ENCODE peak calls at places on chromosomes 13 and 19, in nine cellular contexts. O is cardiac fibroblast, Y is body of pancreas, N is AG09309, E is HFF-Myc, G is coronary artery, D is lower lobe of right lung, I is epithelial cell of proximal tubule, L is tibial artery. K is an unnamed sample.

GRCh38 chr13:57877596-57877995 is 246.1 kb downstream of the PCDH17 start:
- DNase-seq in O (no peak), Y (no peak), N (no peak), E (no peak), G (no peak), D (no peak), I (no peak), L (no peak), K (no peak)

GRCh38 chr13:99661791-99662190 is 160.5 kb downstream of the TM9SF2 start:
- DNase-seq in O (no peak), Y (no peak), N (no peak), E (no peak), G (no peak), D (no peak), I (no peak), L (no peak), K (no peak)

GRCh38 chr13:88586263-88586662 is 915.1 kb downstream of the SLITRK5 start:
- DNase-seq in O (no peak), Y (no peak), N (no peak), E (no peak), G (no peak), D (no peak), I (no peak), L (no peak), K (peak; percentile 8)

GRCh38 chr13:19382111-19382510 is 179.2 kb downstream of the TPTE2 start:
- DNase-seq in O (no peak), Y (no peak), N (no peak), E (no peak), G (no peak), D (no peak), I (no peak), L (no peak), K (no peak)

GRCh38 chr13:112053167-112053743 is 13.7 kb upstream of the SOX1 start:
- DNase-seq in O (no peak), Y (no peak), N (no peak), E (no peak), G (no peak), D (no peak), I (no peak), L (no peak), K (no peak)

GRCh38 chr19:50932690-50933083 is 20.2 kb downstream of the KLK5 start:
- DNase-seq in O (no peak), Y (no peak), N (no peak), E (no peak), G (no peak), D (no peak), I (no peak), L (no peak), K (no peak)

GRCh38 chr19:56690668-56691067 is 19.1 kb upstream of the ZNF835 start:
- DNase-seq in O (no peak), Y (no peak), N (no peak), E (no peak), G (no peak), D (no peak), I (no peak), L (no peak), K (no peak)

GRCh38 chr13:25699600-25699999 is 327.8 kb downstream of the ATP8A2 start:
- DNase-seq in O (no peak), Y (no peak), N (no peak), E (no peak), G (no peak), D (no peak), I (no peak), L (no peak), K (peak; percentile 35)

GRCh38 chr13:108006619-108007018 is 208.7 kb downstream of the LIG4 start:
- DNase-seq in O (no peak), Y (no peak), N (no peak), E (no peak), G (no peak), D (no peak), I (no peak), L (no peak), K (no peak)

GRCh38 chr19:869245-870177 is 10.0 kb downstream of the CFD start:
- DNase-seq in O (peak; percentile 96), Y (peak; percentile 54), N (peak; percentile 79), E (peak; percentile 90), G (peak; percentile 89), D (no peak), I (no peak), L (peak; percentile 85), K (peak; percentile 91)

DNA sequence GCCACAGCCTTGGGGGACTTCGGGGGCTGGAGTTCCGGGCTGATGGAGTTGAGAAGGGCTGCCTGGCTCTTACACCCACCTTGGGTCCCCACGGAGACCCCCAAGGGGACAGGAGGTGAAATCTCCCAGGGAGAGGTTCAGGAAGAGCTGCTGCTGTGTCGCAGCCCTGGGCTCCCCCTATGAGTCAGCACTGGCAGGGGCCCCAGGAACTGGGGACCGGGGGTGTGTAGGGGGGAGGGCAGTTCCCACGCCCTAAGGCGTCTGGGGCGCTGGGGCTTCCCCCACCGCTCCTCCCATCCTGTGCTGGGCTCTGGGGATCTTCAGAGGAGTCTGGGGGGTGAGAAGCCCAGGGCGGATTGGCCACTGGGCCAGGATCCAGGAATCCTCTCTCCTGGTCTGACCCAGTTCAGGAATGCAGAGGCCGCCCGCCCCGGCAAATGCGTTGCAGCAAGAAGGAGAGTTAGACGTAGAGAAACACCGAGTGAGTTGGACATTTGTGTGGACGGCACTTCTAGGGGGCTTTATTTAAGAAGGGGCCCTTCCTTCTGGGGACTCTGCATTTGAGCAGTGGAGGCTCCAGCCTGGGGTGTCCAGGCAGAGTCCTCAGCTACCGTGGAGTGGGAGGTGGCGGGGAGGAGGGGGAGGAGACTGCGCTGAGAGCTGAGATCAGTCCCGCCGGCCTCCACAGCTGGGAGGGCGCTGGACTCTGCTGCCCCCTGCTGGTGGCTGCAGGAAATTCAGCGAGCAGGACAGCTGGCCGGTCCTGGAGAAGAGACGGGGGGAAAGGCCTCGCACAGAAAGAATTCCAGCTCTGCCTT is 15.0 kb upstream of the NANOS3 start:
- DNase-seq in O (peak; percentile 96), Y (peak; percentile 94), N (no peak), E (no peak), G (peak; percentile 95), D (peak; percentile 95), I (peak; percentile 43), L (peak; percentile 92), K (no peak)
- H3K4me3 ChIP-seq in O (peak overlapping the region; percentile 29), Y (no peak overlapping the region), N (peak overlapping the region; percentile 46), E (peak overlapping the region; percentile 43), G (peak overlapping the region; percentile 66), D (peak overlapping the region; percentile 56), I (peak overlapping the region; percentile 58), L (peak overlapping the region; percentile 47), K (peak overlapping the region; percentile 23)

GRCh38 chr19:39388657-39389056 is 2.2 kb downstream of the PAF1 start:
- DNase-seq in O (no peak), Y (no peak), N (no peak), E (no peak), G (no peak), D (no peak), I (no peak), L (no peak), K (no peak)

GRCh38 chr19:39389621-39390414 is 1.1 kb downstream of the PAF1 start:
- DNase-seq in O (no peak), Y (no peak), N (no peak), E (no peak), G (no peak), D (peak; percentile 22), I (no peak), L (no peak), K (no peak)

GRCh38 chr19:39390460-39390758 is 497 bp downstream of the PAF1 start:
- DNase-seq in O (no peak), Y (peak; percentile 75), N (no peak), E (no peak), G (no peak), D (no peak), I (no peak), L (peak; percentile 63), K (no peak)

GRCh38 chr19:39386557-39386956 is 4.3 kb downstream of the PAF1 start:
- DNase-seq in O (no peak), Y (no peak), N (no peak), E (no peak), G (no peak), D (no peak), I (no peak), L (no peak), K (no peak)

GRCh38 chr19:39390759-39391592 is at the start of the genes MED29 and PAF1:
- DNase-seq in O (peak; percentile 100), Y (peak; percentile 99), N (peak; percentile 99), E (peak; percentile 100), G (peak; percentile 99), D (peak; percentile 97), I (peak; percentile 97), L (peak; percentile 98), K (peak; percentile 99)
- TF ChIP-seq CTCF in O (no peak), Y (no peak), N (no peak), E (no peak), G (no peak), D (no peak), I (no peak), L (no peak), K (peak; percentile 5)

GRCh38 chr19:17794731-17795494 is at the start of gene B3GNT3:
- DNase-seq in O (peak; percentile 31), Y (peak; percentile 88), N (no peak), E (no peak), G (no peak), D (peak; percentile 79), I (no peak), L (no peak), K (no peak)
- H3K4me3 ChIP-seq in O (peak within 1 kb of the TSS; percentile 8), Y (no peak within 1 kb of the TSS), N (no peak within 1 kb of the TSS), E (no peak within 1 kb of the TSS), G (peak within 1 kb of the TSS; percentile 51), D (peak within 1 kb of the TSS; percentile 32), I (peak within 1 kb of the TSS; percentile 58), L (peak within 1 kb of the TSS; percentile 3), K (no peak within 1 kb of the TSS)

DNA sequence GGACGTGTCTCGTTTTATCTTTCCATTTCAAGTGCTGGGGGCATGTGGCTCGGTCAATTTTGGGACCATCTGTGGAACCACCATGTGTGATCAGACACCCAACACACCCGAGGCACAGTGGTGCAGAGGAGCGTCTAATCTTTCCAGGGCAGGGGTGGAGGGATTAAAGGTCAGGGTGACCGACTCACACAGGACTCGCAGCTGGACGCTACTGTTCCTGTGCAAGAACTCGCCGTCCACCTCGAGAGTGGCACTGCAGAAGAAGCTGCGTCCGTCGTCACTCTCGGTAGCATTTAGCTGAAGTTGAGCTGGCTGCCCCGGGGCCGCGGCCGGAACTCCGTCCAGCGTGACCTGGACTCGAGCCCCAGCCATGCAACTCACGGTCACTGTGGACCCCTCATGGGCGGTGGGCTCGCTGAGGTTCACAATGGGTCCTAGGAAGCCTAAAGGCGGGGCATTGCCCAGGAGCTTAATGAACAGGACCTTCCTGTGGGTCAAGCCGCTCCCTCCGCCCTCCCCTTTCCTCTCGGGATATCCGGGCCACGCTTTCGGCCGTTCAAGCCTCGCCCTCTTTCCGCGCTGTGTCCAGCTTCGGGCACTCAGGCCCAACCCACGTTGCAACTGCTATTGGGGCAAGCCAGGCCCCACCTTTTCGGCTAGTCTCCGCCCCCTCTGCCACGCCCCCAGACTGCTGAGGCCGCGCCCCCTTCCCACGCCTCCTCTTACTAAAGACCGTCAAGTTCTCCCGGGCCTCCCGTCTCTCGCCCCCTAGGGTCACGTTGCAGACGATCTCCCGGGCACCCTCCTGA is 1.2 kb upstream of the RAVER1 start:
- DNase-seq in O (peak; percentile 98), Y (peak; percentile 98), N (peak; percentile 76), E (peak; percentile 81), G (peak; percentile 97), D (peak; percentile 96), I (peak; percentile 53), L (peak; percentile 96), K (peak; percentile 82)
- TF ChIP-seq CTCF in O (no peak), Y (no peak), N (no peak), E (no peak), G (no peak), D (no peak), I (peak; percentile 17), L (no peak), K (no peak)

GRCh38 chr19:48615145-48616040 is 517 bp upstream of the FAM83E start:
- DNase-seq in O (no peak), Y (no peak), N (no peak), E (no peak), G (no peak), D (no peak), I (no peak), L (no peak), K (no peak)
- H3K4me3 ChIP-seq in O (no peak overlapping the region), Y (no peak overlapping the region), N (no peak overlapping the region), E (no peak overlapping the region), G (no peak overlapping the region), D (peak overlapping the region; percentile 48), I (no peak overlapping the region), L (no peak overlapping the region), K (no peak overlapping the region)